ENCODE peak calls at places on chromosomes 16 and 17, in eight cellular contexts. One of them, this sample, is unnamed.

GRCh38 chr16:4733747-4734062 is 366 bp downstream of the ANKS3 start:
- DNase-seq in posterior cingulate gyrus: no peak
- DNase-seq in psoas muscle: no peak
- DNase-seq in activated T-helper 2 cell treated with anti-CD3 and anti-CD28 coated beads, Interferon-gamma antibody, Interleukin-2, Interleukin-4, amounts not matched to agents 10 μg/mL and 5 μg/mL and 100 μg/mL, durations not matched to agents 14 hours and 24 hours and 36 hours: no peak
- DNase-seq in HS-27A: no peak
- DNase-seq in spleen: no peak
- DNase-seq in left ventricle myocardium superior: no peak
- DNase-seq in dermis blood vessel endothelial cell: peak
- DNase-seq in this sample: no peak

GRCh38 chr16:75472908-75473877 is 8.7 kb upstream of the TMEM170A start:
- DNase-seq in posterior cingulate gyrus: no peak
- DNase-seq in psoas muscle: no peak
- DNase-seq in activated T-helper 2 cell treated with anti-CD3 and anti-CD28 coated beads, Interferon-gamma antibody, Interleukin-2, Interleukin-4, amounts not matched to agents 10 μg/mL and 5 μg/mL and 100 μg/mL, durations not matched to agents 14 hours and 24 hours and 36 hours: no peak
- DNase-seq in HS-27A: no peak
- DNase-seq in spleen: peak
- DNase-seq in left ventricle myocardium superior: no peak
- DNase-seq in dermis blood vessel endothelial cell: no peak
- DNase-seq in this sample: no peak

GRCh38 chr17:21278304-21279197 is 6.0 kb upstream of the MAP2K3 start:
- DNase-seq in posterior cingulate gyrus: no peak
- DNase-seq in psoas muscle: peak
- DNase-seq in activated T-helper 2 cell treated with anti-CD3 and anti-CD28 coated beads, Interferon-gamma antibody, Interleukin-2, Interleukin-4, amounts not matched to agents 10 μg/mL and 5 μg/mL and 100 μg/mL, durations not matched to agents 14 hours and 24 hours and 36 hours: peak
- DNase-seq in HS-27A: no peak
- DNase-seq in spleen: peak
- DNase-seq in left ventricle myocardium superior: no peak
- DNase-seq in dermis blood vessel endothelial cell: peak
- DNase-seq in this sample: no peak

GRCh38 chr17:4833941-4834501 is 881 bp downstream of the MINK1 start:
- DNase-seq in posterior cingulate gyrus: peak
- DNase-seq in psoas muscle: no peak
- DNase-seq in activated T-helper 2 cell treated with anti-CD3 and anti-CD28 coated beads, Interferon-gamma antibody, Interleukin-2, Interleukin-4, amounts not matched to agents 10 μg/mL and 5 μg/mL and 100 μg/mL, durations not matched to agents 14 hours and 24 hours and 36 hours: no peak
- DNase-seq in HS-27A: no peak
- DNase-seq in spleen: no peak
- DNase-seq in left ventricle myocardium superior: peak
- DNase-seq in dermis blood vessel endothelial cell: peak
- DNase-seq in this sample: no peak

GRCh38 chr17:43641416-43641815 is 20.3 kb downstream of the MEOX1 start:
- DNase-seq in posterior cingulate gyrus: peak
- DNase-seq in psoas muscle: no peak
- DNase-seq in activated T-helper 2 cell treated with anti-CD3 and anti-CD28 coated beads, Interferon-gamma antibody, Interleukin-2, Interleukin-4, amounts not matched to agents 10 μg/mL and 5 μg/mL and 100 μg/mL, durations not matched to agents 14 hours and 24 hours and 36 hours: no peak
- DNase-seq in HS-27A: no peak
- DNase-seq in spleen: no peak
- DNase-seq in left ventricle myocardium superior: peak
- DNase-seq in dermis blood vessel endothelial cell: peak
- DNase-seq in this sample: peak

GRCh38 chr17:2011421-2012371 is 13.4 kb downstream of the RTN4RL1 start:
- DNase-seq in posterior cingulate gyrus: no peak
- DNase-seq in psoas muscle: peak
- DNase-seq in activated T-helper 2 cell treated with anti-CD3 and anti-CD28 coated beads, Interferon-gamma antibody, Interleukin-2, Interleukin-4, amounts not matched to agents 10 μg/mL and 5 μg/mL and 100 μg/mL, durations not matched to agents 14 hours and 24 hours and 36 hours: no peak
- DNase-seq in HS-27A: no peak
- DNase-seq in spleen: no peak
- DNase-seq in left ventricle myocardium superior: no peak
- DNase-seq in dermis blood vessel endothelial cell: no peak
- DNase-seq in this sample: no peak

GRCh38 chr16:86921289-86921688 is 342.9 kb downstream of the FOXL1 start:
- DNase-seq in posterior cingulate gyrus: no peak
- DNase-seq in psoas muscle: no peak
- DNase-seq in activated T-helper 2 cell treated with anti-CD3 and anti-CD28 coated beads, Interferon-gamma antibody, Interleukin-2, Interleukin-4, amounts not matched to agents 10 μg/mL and 5 μg/mL and 100 μg/mL, durations not matched to agents 14 hours and 24 hours and 36 hours: no peak
- DNase-seq in HS-27A: no peak
- DNase-seq in spleen: no peak
- DNase-seq in left ventricle myocardium superior: no peak
- DNase-seq in dermis blood vessel endothelial cell: no peak
- DNase-seq in this sample: no peak

GRCh38 chr17:67212716-67213417 is 32.1 kb downstream of the HELZ start:
- DNase-seq in posterior cingulate gyrus: no peak
- DNase-seq in psoas muscle: no peak
- DNase-seq in activated T-helper 2 cell treated with anti-CD3 and anti-CD28 coated beads, Interferon-gamma antibody, Interleukin-2, Interleukin-4, amounts not matched to agents 10 μg/mL and 5 μg/mL and 100 μg/mL, durations not matched to agents 14 hours and 24 hours and 36 hours: no peak
- DNase-seq in HS-27A: no peak
- DNase-seq in spleen: no peak
- DNase-seq in left ventricle myocardium superior: no peak
- DNase-seq in dermis blood vessel endothelial cell: no peak
- DNase-seq in this sample: no peak

GRCh38 chr17:54745862-54746261 is 154.8 kb upstream of the TOM1L1 start:
- DNase-seq in posterior cingulate gyrus: no peak
- DNase-seq in psoas muscle: no peak
- DNase-seq in activated T-helper 2 cell treated with anti-CD3 and anti-CD28 coated beads, Interferon-gamma antibody, Interleukin-2, Interleukin-4, amounts not matched to agents 10 μg/mL and 5 μg/mL and 100 μg/mL, durations not matched to agents 14 hours and 24 hours and 36 hours: no peak
- DNase-seq in HS-27A: no peak
- DNase-seq in spleen: no peak
- DNase-seq in left ventricle myocardium superior: no peak
- DNase-seq in dermis blood vessel endothelial cell: no peak
- DNase-seq in this sample: no peak